ENCODE peak calls at places on chromosome 9, in six cellular contexts. N, D, P, X, J and H are unnamed samples. For H3K4me1, the result is how much of the 10 kb centered on the place peaks cover.

GRCh38 chr9:69223605-69224004 is 49.5 kb downstream of the TJP2 start:
- DNase-seq in N (no peak), D (peak), P (no peak), X (no peak), J (no peak), H (peak)

GRCh38 chr9:101791938-101792337 is 53.5 kb upstream of the GRIN3A start:
- DNase-seq in N (no peak), D (peak), P (peak), X (no peak), J (no peak), H (peak)

GRCh38 chr9:88742483-88742882 is 207.5 kb downstream of the NXNL2 start:
- DNase-seq in N (no peak), D (no peak), P (no peak), X (no peak), J (no peak), H (no peak)

GRCh38 chr9:6106576-6107339 is 91.3 kb upstream of the RANBP6 start:
- DNase-seq in N (no peak), D (peak), P (no peak), X (no peak), J (no peak), H (peak)

GRCh38 chr9:81801190-81801589 is 111.8 kb upstream of the TLE1 start:
- DNase-seq in N (no peak), D (no peak), P (no peak), X (no peak), J (no peak), H (no peak)

GRCh38 chr9:125119643-125120286 is 23.6 kb downstream of the SCAI start:
- DNase-seq in N (no peak), D (no peak), P (no peak), X (no peak), J (no peak), H (peak)

GRCh38 chr9:34059954-34060353 is 11.3 kb upstream of the UBAP2 start:
- DNase-seq in N (no peak), D (no peak), P (no peak), X (no peak), J (no peak), H (no peak)

GRCh38 chr9:6383551-6384225 is 29.3 kb upstream of the UHRF2 start:
- DNase-seq in N (no peak), D (no peak), P (no peak), X (no peak), J (no peak), H (no peak)

GRCh38 chr9:89160797-89161196 is 17.8 kb downstream of the SHC3 start:
- DNase-seq in N (no peak), D (no peak), P (no peak), X (no peak), J (no peak), H (no peak)

GRCh38 chr9:123426406-123426805 is 70.4 kb downstream of the CRB2 start:
- DNase-seq in N (no peak), D (peak), P (no peak), X (no peak), J (no peak), H (no peak)

GRCh38 chr9:137295313-137296213 is 6.5 kb downstream of the NRARP start:
- DNase-seq in N (peak), D (peak), P (peak), X (no peak), J (peak), H (no peak)

GRCh38 chr9:92432350-92432749 is 8.1 kb upstream of the OMD start:
- DNase-seq in N (no peak), D (no peak), P (no peak), X (no peak), J (no peak), H (no peak)

GRCh38 chr9:127473932-127474331 is 22.6 kb downstream of the LRSAM1 start:
- DNase-seq in N (no peak), D (no peak), P (no peak), X (no peak), J (no peak), H (no peak)
- H3K4me1 ChIP-seq in N (under half), D (under half), P (under half), X (under half), J (under half), H (under half)

GRCh38 chr9:105405514-105406131 is 42.2 kb upstream of the FSD1L start:
- DNase-seq in N (no peak), D (no peak), P (no peak), X (no peak), J (no peak), H (no peak)

GRCh38 chr9:105399117-105399516 is 48.7 kb upstream of the FSD1L start:
- DNase-seq in N (no peak), D (no peak), P (no peak), X (no peak), J (no peak), H (no peak)

GRCh38 chr9:105403552-105404246 is 44.1 kb upstream of the FSD1L start:
- DNase-seq in N (no peak), D (peak), P (no peak), X (no peak), J (no peak), H (no peak)

GRCh38 chr9:105406369-105406768 is 41.5 kb upstream of the FSD1L start:
- DNase-seq in N (no peak), D (no peak), P (no peak), X (no peak), J (no peak), H (no peak)

GRCh38 chr9:105401651-105402050 is 46.2 kb upstream of the FSD1L start:
- DNase-seq in N (no peak), D (no peak), P (no peak), X (no peak), J (no peak), H (no peak)
- H3K4me1 ChIP-seq in N (under half), D (under half), P (under half), X (under half), J (under half), H (under half)

DNA sequence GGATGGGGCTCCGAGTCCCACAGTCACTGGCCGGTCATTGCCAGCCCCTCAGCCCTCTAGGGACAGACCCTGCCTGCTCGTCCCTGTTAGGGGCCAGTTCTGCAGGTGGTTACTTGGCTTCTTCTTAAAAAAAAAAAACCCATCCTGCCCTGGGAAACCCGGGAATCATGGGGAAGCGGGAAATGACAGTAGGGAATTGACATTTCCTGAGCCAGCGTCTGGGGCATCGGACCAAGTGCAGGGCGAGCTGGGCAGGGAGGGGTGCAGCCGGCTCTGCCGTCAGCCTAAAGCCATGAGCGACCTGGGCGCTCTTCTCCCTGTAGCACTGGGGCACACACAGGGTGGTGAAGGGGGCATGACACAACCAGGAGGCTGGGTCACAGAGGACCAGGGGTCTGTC is 66.6 kb downstream of the RXRA start:
- DNase-seq in N (no peak), D (no peak), P (no peak), X (no peak), J (no peak), H (no peak)
- H3K4me1 ChIP-seq in N (half or more), D (under half), P (under half), X (under half), J (half or more), H (under half)

GRCh38 chr9:128553695-128554094 is 1.3 kb downstream of the SPTAN1 start:
- DNase-seq in N (no peak), D (no peak), P (no peak), X (no peak), J (no peak), H (no peak)
- H3K4me1 ChIP-seq in N (half or more), D (under half), P (half or more), X (under half), J (half or more), H (under half)

DNA sequence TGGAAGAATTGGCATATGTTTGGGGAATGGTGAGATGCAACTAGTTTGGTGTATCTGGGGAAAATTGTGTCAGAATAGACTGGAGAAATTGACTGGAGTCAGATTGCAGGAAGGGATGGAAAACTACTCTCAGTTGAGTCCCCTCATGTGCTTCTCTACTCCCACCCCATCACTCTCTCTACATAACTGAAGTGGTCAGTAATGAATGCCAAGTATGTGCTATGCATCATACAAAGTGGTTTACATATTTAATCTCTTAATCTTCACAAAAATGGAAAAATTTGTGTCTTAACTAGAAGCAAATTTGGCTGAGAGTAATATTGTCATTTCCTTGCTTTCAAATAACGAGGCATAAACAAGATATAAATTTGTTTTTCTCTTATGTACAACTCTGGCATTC is 146.4 kb upstream of the TNC start:
- DNase-seq in N (no peak), D (no peak), P (no peak), X (no peak), J (no peak), H (no peak)
- H3K4me1 ChIP-seq in N (under half), D (under half), P (under half), X (under half), J (under half), H (under half)

GRCh38 chr9:97986466-97986865 is 3.3 kb downstream of the ANP32B start:
- DNase-seq in N (no peak), D (no peak), P (no peak), X (no peak), J (no peak), H (no peak)
- H3K4me1 ChIP-seq in N (half or more), D (under half), P (half or more), X (under half), J (under half), H (under half)

GRCh38 chr9:98248737-98249474 is 6.5 kb downstream of the TBC1D2 start:
- DNase-seq in N (peak), D (no peak), P (peak), X (peak), J (peak), H (peak)
- H3K4me1 ChIP-seq in N (half or more), D (under half), P (half or more), X (under half), J (half or more), H (under half)

DNA sequence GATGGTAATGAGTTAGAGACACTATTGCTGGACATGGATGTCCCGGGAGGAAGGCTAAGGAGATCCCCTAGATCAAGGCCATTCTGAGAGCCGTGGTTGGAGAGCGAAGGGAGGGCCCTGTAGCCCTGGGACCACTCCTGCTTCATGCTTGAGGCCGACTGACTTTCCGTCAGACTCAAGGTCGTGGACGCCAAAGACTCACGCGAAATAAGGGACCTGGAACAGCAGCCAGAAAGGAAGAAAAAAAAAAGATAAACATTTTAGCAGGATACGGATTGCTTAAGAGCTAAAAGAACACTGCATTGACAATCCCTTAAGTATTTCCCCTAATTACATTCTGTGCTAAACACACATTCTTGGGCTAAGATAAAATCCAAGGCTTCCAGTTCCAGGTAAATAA is 181.2 kb downstream of the GLIS3 start:
- DNase-seq in N (no peak), D (no peak), P (no peak), X (no peak), J (no peak), H (no peak)
- H3K4me1 ChIP-seq in N (under half), D (under half), P (under half), X (under half), J (under half), H (under half)

GRCh38 chr9:134492721-134493470 is 148.7 kb upstream of the COL5A1 start:
- DNase-seq in N (no peak), D (no peak), P (no peak), X (no peak), J (peak), H (no peak)

GRCh38 chr9:134492281-134492691 is 149.3 kb upstream of the COL5A1 start:
- DNase-seq in N (no peak), D (no peak), P (no peak), X (peak), J (peak), H (no peak)

GRCh38 chr9:134494905-134495304 is 146.7 kb upstream of the COL5A1 start:
- DNase-seq in N (no peak), D (no peak), P (peak), X (no peak), J (peak), H (no peak)

GRCh38 chr9:134494273-134494815 is 147.3 kb upstream of the COL5A1 start:
- DNase-seq in N (no peak), D (no peak), P (peak), X (no peak), J (peak), H (no peak)

GRCh38 chr9:134493471-134494272 is 147.9 kb upstream of the COL5A1 start:
- DNase-seq in N (no peak), D (no peak), P (peak), X (no peak), J (peak), H (no peak)
- H3K4me1 ChIP-seq in N (under half), D (under half), P (under half), X (under half), J (under half), H (under half)